ENCODE peak calls at places on chromosome 18, in five cellular contexts. J is body of pancreas, Z is stomach, C is spleen, G is endothelial cell of umbilical vein. F is an unnamed sample. For H3K4me1, the result is how much of the 10 kb centered on the place peaks cover.

GRCh38 chr18:48940854-48941531 is 9.8 kb downstream of the SMAD7 start:
- DNase-seq in J (peak), Z (no peak), C (peak), G (peak), F (no peak)

GRCh38 chr18:63162271-63163014 is 157.1 kb downstream of the BCL2 start:
- DNase-seq in J (peak), Z (peak), C (peak), G (no peak), F (no peak)

GRCh38 chr18:12862467-12862866 is 21.6 kb downstream of the PTPN2 start:
- DNase-seq in J (peak), Z (peak), C (no peak), G (no peak), F (no peak)

GRCh38 chr18:25467226-25468065 is 115.5 kb upstream of the ZNF521 start:
- DNase-seq in J (no peak), Z (no peak), C (peak), G (no peak), F (no peak)

GRCh38 chr18:76955529-76956170 is 133.3 kb downstream of the ZNF236 start:
- DNase-seq in J (peak), Z (peak), C (no peak), G (no peak), F (no peak)

GRCh38 chr18:31683106-31683505 is 1.3 kb downstream of the B4GALT6 start:
- DNase-seq in J (no peak), Z (no peak), C (no peak), G (no peak), F (no peak)

GRCh38 chr18:44679056-44679911 is 1.4 kb upstream of the SETBP1 start:
- DNase-seq in J (peak), Z (peak), C (peak), G (peak), F (peak)

GRCh38 chr18:518081-518480 is 17.6 kb upstream of the COLEC12 start:
- DNase-seq in J (no peak), Z (no peak), C (no peak), G (no peak), F (no peak)

GRCh38 chr18:62388855-62389760 is 64.0 kb downstream of the TNFRSF11A start:
- DNase-seq in J (no peak), Z (no peak), C (no peak), G (no peak), F (no peak)

GRCh38 chr18:64132871-64133270 is 16.0 kb downstream of the LINC00305 start:
- DNase-seq in J (no peak), Z (no peak), C (no peak), G (no peak), F (no peak)

GRCh38 chr18:45335644-45336043 is 279.6 kb upstream of the SLC14A2 start:
- DNase-seq in J (no peak), Z (no peak), C (no peak), G (no peak), F (no peak)

GRCh38 chr18:63374520-63374919 is 7.5 kb upstream of the KDSR start:
- DNase-seq in J (no peak), Z (no peak), C (no peak), G (no peak), F (no peak)

GRCh38 chr18:13494879-13495465 is 231.4 kb downstream of the FAM210A start:
- DNase-seq in J (no peak), Z (no peak), C (no peak), G (peak), F (no peak)

GRCh38 chr18:75161629-75162028 is 47.3 kb downstream of the PTGR3 start:
- DNase-seq in J (peak), Z (peak), C (no peak), G (peak), F (no peak)

GRCh38 chr18:26617151-26617554 is 68.8 kb upstream of the KCTD1 start:
- DNase-seq in J (no peak), Z (no peak), C (no peak), G (no peak), F (no peak)

GRCh38 chr18:21949326-21950015 is 208.9 kb downstream of the MIB1 start:
- DNase-seq in J (no peak), Z (no peak), C (no peak), G (no peak), F (no peak)

GRCh38 chr18:66993492-66993891 is 389.6 kb upstream of the CDH19 start:
- DNase-seq in J (no peak), Z (no peak), C (no peak), G (no peak), F (no peak)

GRCh38 chr18:56298935-56299334 is 339.5 kb downstream of the TXNL1 start:
- DNase-seq in J (peak), Z (no peak), C (no peak), G (peak), F (no peak)

GRCh38 chr18:41842886-41843285 is 112.1 kb upstream of the PIK3C3 start:
- DNase-seq in J (no peak), Z (no peak), C (no peak), G (no peak), F (no peak)

GRCh38 chr18:79884296-79884962 is 67.0 kb downstream of the SLC66A2 start:
- DNase-seq in J (no peak), Z (no peak), C (peak), G (no peak), F (no peak)

GRCh38 chr18:74378179-74378682 is 62.6 kb downstream of the C18orf63 start:
- DNase-seq in J (no peak), Z (no peak), C (no peak), G (no peak), F (no peak)

GRCh38 chr18:63648241-63648640 is 4.2 kb upstream of the SERPINB4 start:
- DNase-seq in J (no peak), Z (no peak), C (no peak), G (no peak), F (no peak)

GRCh38 chr18:74598350-74599001 is 806 bp downstream of the ZNF407 start:
- DNase-seq in J (peak), Z (peak), C (peak), G (no peak), F (no peak)

GRCh38 chr18:75635096-75635495 is 207.6 kb upstream of the SMIM21 start:
- DNase-seq in J (peak), Z (no peak), C (no peak), G (no peak), F (no peak)

GRCh38 chr18:54871231-54871630 is 43.0 kb downstream of the RAB27B start:
- DNase-seq in J (no peak), Z (no peak), C (no peak), G (no peak), F (no peak)

GRCh38 chr18:13530879-13531387 is 195.4 kb downstream of the FAM210A start:
- DNase-seq in J (peak), Z (peak), C (no peak), G (peak), F (peak)

GRCh38 chr18:79203017-79203605 is 133.9 kb downstream of the ATP9B start:
- DNase-seq in J (no peak), Z (no peak), C (no peak), G (no peak), F (no peak)

GRCh38 chr18:10244341-10244740 is 210.1 kb upstream of the APCDD1 start:
- DNase-seq in J (no peak), Z (peak), C (no peak), G (no peak), F (no peak)
- H3K4me1 ChIP-seq in J (under half), Z (under half), C (under half), G (under half), F (under half)

DNA sequence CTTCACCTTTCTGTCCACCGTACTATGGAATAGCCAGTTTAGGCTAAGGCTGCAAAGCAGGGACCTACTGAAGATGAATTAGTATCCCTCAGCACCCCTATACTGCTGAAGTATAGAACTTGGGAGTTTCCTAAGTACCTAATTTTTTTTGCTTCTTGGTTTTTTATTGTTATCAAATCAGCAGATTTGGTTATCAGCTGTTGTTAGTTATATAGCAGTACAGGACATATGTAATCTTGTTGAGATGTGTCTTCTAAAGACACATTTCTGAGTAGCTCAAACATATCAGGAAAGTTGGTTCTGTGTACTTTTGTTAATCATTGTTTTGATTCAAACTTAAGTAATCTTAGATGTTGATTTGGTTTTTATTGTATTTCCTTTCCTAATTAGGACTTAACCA is 5.2 kb downstream of the MYL12A start:
- DNase-seq in J (no peak), Z (no peak), C (no peak), G (no peak), F (no peak)
- TF ChIP-seq POLR2A in J (no peak), Z (no peak), C (no peak), G (no peak), F (no peak)

GRCh38 chr18:23998018-23998417 is 16.5 kb upstream of the TTC39C start:
- DNase-seq in J (no peak), Z (no peak), C (no peak), G (no peak), F (no peak)

GRCh38 chr18:24000613-24001490 is 13.7 kb upstream of the TTC39C start:
- DNase-seq in J (no peak), Z (no peak), C (no peak), G (no peak), F (no peak)

GRCh38 chr18:23994361-23994902 is 20.1 kb upstream of the TTC39C start:
- DNase-seq in J (peak), Z (no peak), C (no peak), G (peak), F (no peak)

GRCh38 chr18:23995180-23995579 is 19.4 kb upstream of the TTC39C start:
- DNase-seq in J (no peak), Z (no peak), C (no peak), G (no peak), F (no peak)

GRCh38 chr18:23998811-23999210 is 15.7 kb upstream of the TTC39C start:
- DNase-seq in J (no peak), Z (no peak), C (no peak), G (no peak), F (no peak)
- H3K27ac ChIP-seq in J (peak), Z (peak), C (peak), G (no peak), F (no peak)

DNA sequence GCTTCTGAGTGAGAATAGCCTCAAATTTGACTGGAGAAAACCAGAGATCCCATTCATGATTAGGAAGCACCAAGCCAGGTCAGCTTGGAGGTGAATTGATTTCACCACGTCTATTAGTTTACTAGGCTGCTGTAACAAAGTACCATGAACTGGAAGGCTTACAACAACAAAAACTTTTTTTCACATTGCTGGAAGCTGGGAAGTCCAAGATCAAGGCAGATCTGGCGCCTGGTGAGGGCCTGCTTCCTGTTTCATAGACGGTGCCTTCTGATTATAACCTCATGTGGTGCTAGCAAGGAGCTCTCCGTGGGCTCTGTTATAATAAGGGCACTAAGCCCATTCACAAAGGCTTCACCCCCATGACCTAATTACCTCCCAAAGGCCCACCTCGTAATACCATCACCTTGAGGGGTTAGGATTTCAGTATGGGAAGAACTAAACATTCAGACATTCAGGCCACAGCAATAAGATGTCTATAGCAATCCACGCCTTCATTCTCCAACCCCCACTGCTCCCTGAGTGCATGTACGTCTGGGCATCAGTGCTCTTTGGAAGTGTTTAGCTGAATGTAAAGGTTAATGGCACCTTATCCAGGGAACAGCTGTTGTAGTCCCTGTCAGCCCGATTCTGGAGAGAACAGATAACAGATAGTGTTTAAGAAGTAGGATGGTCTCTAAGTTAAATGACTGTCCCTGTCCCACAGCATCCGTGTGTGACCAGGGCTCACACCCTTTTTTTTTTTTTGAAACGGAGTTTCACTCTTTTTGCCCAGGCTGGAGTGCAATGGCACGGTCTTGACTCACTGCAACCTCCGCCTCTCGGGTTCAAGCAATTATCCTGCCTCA is 89.2 kb downstream of the SOCS6 start:
- DNase-seq in J (no peak), Z (no peak), C (no peak), G (no peak), F (no peak)
- H3K4me1 ChIP-seq in J (under half), Z (under half), C (under half), G (under half), F (under half)

GRCh38 chr18:37378616-37379015 is 187.0 kb downstream of the CELF4 start:
- DNase-seq in J (no peak), Z (no peak), C (no peak), G (no peak), F (no peak)
- TF ChIP-seq POLR2A in J (no peak), Z (no peak), C (no peak), G (no peak), F (no peak)

GRCh38 chr18:8756571-8756970 is 51.2 kb downstream of the MTCL1 start:
- DNase-seq in J (no peak), Z (no peak), C (no peak), G (no peak), F (no peak)

GRCh38 chr18:8754995-8755955 is 49.9 kb downstream of the MTCL1 start:
- DNase-seq in J (no peak), Z (no peak), C (no peak), G (no peak), F (no peak)

GRCh38 chr18:8758466-8758865 is 53.1 kb downstream of the MTCL1 start:
- DNase-seq in J (no peak), Z (no peak), C (no peak), G (no peak), F (no peak)

GRCh38 chr18:8760984-8761383 is 55.6 kb downstream of the MTCL1 start:
- DNase-seq in J (no peak), Z (no peak), C (no peak), G (no peak), F (no peak)

GRCh38 chr18:8757598-8757997 is 52.2 kb downstream of the MTCL1 start:
- DNase-seq in J (no peak), Z (no peak), C (no peak), G (no peak), F (no peak)
- H3K27ac ChIP-seq in J (no peak), Z (no peak), C (no peak), G (no peak), F (no peak)

GRCh38 chr18:35041752-35042379 is 653 bp downstream of the MAPRE2 start:
- DNase-seq in J (no peak), Z (no peak), C (no peak), G (no peak), F (no peak)

GRCh38 chr18:35040988-35041751 is at the start of gene MAPRE2:
- DNase-seq in J (peak), Z (peak), C (peak), G (peak), F (peak)

GRCh38 chr18:35040638-35040987 is 600 bp upstream of the MAPRE2 start:
- DNase-seq in J (no peak), Z (no peak), C (no peak), G (no peak), F (no peak)

GRCh38 chr18:35043207-35043606 is 2.0 kb downstream of the MAPRE2 start:
- DNase-seq in J (no peak), Z (no peak), C (no peak), G (peak), F (no peak)

GRCh38 chr18:35042389-35043066 is 1.3 kb downstream of the MAPRE2 start:
- DNase-seq in J (no peak), Z (no peak), C (no peak), G (peak), F (no peak)
- H3K4me1 ChIP-seq in J (under half), Z (under half), C (half or more), G (half or more), F (under half)

GRCh38 chr18:77973745-77974144 is 724.1 kb downstream of the GALR1 start:
- DNase-seq in J (no peak), Z (no peak), C (no peak), G (no peak), F (no peak)
- TF ChIP-seq POLR2A in J (no peak), Z (no peak), C (no peak), G (no peak), F (no peak)

GRCh38 chr18:2856499-2856898 is 9.7 kb downstream of the EMILIN2 start:
- DNase-seq in J (no peak), Z (no peak), C (no peak), G (no peak), F (no peak)

GRCh38 chr18:2853926-2854664 is 7.3 kb downstream of the EMILIN2 start:
- DNase-seq in J (peak), Z (no peak), C (no peak), G (no peak), F (no peak)

GRCh38 chr18:2854871-2855270 is 8.1 kb downstream of the EMILIN2 start:
- DNase-seq in J (no peak), Z (no peak), C (no peak), G (no peak), F (no peak)

GRCh38 chr18:2857491-2858063 is 10.8 kb downstream of the EMILIN2 start:
- DNase-seq in J (peak), Z (peak), C (peak), G (no peak), F (peak)

GRCh38 chr18:2855560-2856350 is 8.9 kb downstream of the EMILIN2 start:
- DNase-seq in J (no peak), Z (no peak), C (no peak), G (no peak), F (no peak)
- H3K27ac ChIP-seq in J (no peak), Z (no peak), C (peak), G (no peak), F (peak)

GRCh38 chr18:39945076-39945475 is 2010.0 kb upstream of the PIK3C3 start:
- DNase-seq in J (no peak), Z (no peak), C (no peak), G (no peak), F (no peak)

GRCh38 chr18:39938678-39939077 is 2016.4 kb upstream of the PIK3C3 start:
- DNase-seq in J (peak), Z (no peak), C (no peak), G (peak), F (no peak)

GRCh38 chr18:39939209-39939608 is 2015.8 kb upstream of the PIK3C3 start:
- DNase-seq in J (no peak), Z (no peak), C (no peak), G (no peak), F (no peak)

GRCh38 chr18:39946623-39947061 is 2008.4 kb upstream of the PIK3C3 start:
- DNase-seq in J (peak), Z (no peak), C (no peak), G (peak), F (no peak)

DNA sequence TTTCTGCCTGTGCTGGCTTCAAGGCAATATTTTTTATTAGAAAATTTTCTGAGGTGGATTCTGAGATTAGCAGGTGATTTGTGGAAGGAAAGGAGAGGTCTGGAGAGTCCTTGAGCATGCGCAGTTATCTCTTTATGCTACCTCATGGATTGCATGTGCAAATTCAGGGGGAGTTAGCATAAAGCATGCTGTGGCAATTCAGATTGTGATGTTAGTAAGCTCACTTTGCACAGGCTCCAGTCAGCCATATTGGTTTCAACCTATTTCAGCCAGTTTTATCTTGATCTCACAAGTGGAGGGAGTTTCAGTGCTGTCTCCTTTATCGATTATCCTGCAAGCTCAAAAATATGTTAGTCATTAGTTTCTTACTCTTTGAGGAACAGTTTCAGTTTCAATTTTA is 2012.3 kb upstream of the PIK3C3 start:
- DNase-seq in J (no peak), Z (no peak), C (no peak), G (no peak), F (no peak)
- H3K4me1 ChIP-seq in J (under half), Z (under half), C (under half), G (under half), F (under half)